ENCODE peak calls at places on chromosomes 2 and 18, in nine cellular contexts. U, F, J, M, V, B, N, D and S are unnamed samples.

GRCh38 chr2:100274076-100274475 is 48.2 kb downstream of the LONRF2 start:
- DNase-seq in F (no peak), B (no peak), N (no peak), U (no peak), J (no peak), M (no peak), V (no peak), D (peak), S (no peak)

GRCh38 chr2:133266075-133266925 is 302.0 kb downstream of the NCKAP5 start:
- DNase-seq in U (peak), F (peak), B (peak), N (no peak), V (peak), M (no peak), J (peak), D (no peak), S (no peak)

GRCh38 chr18:70636991-70637390 is 348.1 kb downstream of the SOCS6 start:
- DNase-seq in M (no peak), V (no peak), D (no peak), N (no peak), F (no peak), U (no peak), J (no peak), B (no peak), S (no peak)

GRCh38 chr2:108384662-108385393 is 7.1 kb downstream of the SULT1C4 start:
- DNase-seq in U (no peak), B (no peak), M (no peak), N (no peak), J (no peak), D (no peak), F (no peak), V (no peak), S (no peak)

GRCh38 chr2:113818382-113818951 is 62.0 kb upstream of the SLC35F5 start:
- DNase-seq in D (no peak), U (peak), N (no peak), M (no peak), B (peak), V (peak), J (peak), F (peak), S (peak)

GRCh38 chr2:169107645-169108044 is 38.3 kb downstream of the DHRS9 start:
- DNase-seq in F (no peak), N (no peak), B (no peak), J (no peak), U (no peak), D (no peak), M (peak), V (no peak), S (no peak)

GRCh38 chr2:27281855-27282559 is at the start of gene TRIM54:
- DNase-seq in V (peak), J (no peak), U (no peak), B (no peak), N (no peak), M (no peak), D (no peak), F (peak), S (no peak)

GRCh38 chr2:231110551-231110950 is 14.3 kb downstream of the HTR2B start:
- DNase-seq in V (peak), N (no peak), M (no peak), F (no peak), D (no peak), B (peak), J (no peak), U (no peak), S (no peak)

GRCh38 chr2:231791107-231791506 is 4.9 kb downstream of the COPS7B start:
- DNase-seq in J (no peak), V (no peak), U (no peak), D (no peak), B (no peak), F (no peak), N (no peak), M (no peak), S (no peak)

GRCh38 chr2:188085421-188085820 is 206.3 kb upstream of the GULP1 start:
- DNase-seq in D (no peak), N (no peak), J (no peak), F (no peak), B (no peak), U (no peak), M (no peak), V (no peak), S (no peak)

GRCh38 chr2:72719416-72719815 is 106.4 kb downstream of the EXOC6B start:
- DNase-seq in N (no peak), U (no peak), V (peak), M (no peak), F (no peak), J (peak), D (no peak), B (no peak), S (no peak)

GRCh38 chr2:240722796-240723735 is 31.4 kb downstream of the AQP12A start:
- DNase-seq in D (no peak), F (no peak), B (no peak), V (no peak), J (no peak), M (no peak), N (no peak), U (no peak), S (no peak)
- TF ChIP-seq CTCF in D (no peak), F (no peak), B (no peak), V (no peak), J (no peak), M (no peak), N (no peak), U (no peak), S (no peak)

DNA sequence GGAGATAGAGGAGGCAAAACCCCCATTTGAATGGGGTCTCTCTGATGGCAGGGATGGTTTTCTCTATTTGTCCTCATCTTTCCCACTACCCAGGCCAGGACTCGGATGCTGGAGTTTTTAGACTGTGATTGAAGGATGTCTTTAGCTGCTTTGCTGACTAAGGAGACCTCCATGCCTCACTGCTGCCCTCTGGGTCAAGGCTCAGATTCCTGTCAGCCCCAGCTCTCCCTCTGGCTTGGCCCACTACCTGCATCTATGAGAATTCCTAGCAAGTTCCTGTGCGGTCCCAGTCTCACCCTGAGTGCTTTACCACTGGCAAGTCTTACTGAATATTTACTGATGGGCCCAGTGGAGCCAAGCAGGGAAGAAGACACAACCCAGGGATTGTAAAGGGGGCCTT is 184.0 kb downstream of the CELF4 start:
- DNase-seq in N (no peak), M (no peak), D (no peak), B (no peak), U (no peak), V (no peak), J (peak), F (no peak), S (no peak)
- TF ChIP-seq CTCF in N (no peak), M (no peak), D (no peak), B (no peak), U (no peak), V (no peak), J (no peak), F (no peak), S (no peak)

GRCh38 chr2:135768863-135769262 is 27.2 kb downstream of the UBXN4 start:
- DNase-seq in U (no peak), D (no peak), F (no peak), J (no peak), B (no peak), M (no peak), V (no peak), N (no peak), S (no peak)
- TF ChIP-seq CTCF in U (no peak), D (no peak), F (no peak), J (no peak), B (no peak), M (no peak), V (no peak), N (no peak), S (no peak)

DNA sequence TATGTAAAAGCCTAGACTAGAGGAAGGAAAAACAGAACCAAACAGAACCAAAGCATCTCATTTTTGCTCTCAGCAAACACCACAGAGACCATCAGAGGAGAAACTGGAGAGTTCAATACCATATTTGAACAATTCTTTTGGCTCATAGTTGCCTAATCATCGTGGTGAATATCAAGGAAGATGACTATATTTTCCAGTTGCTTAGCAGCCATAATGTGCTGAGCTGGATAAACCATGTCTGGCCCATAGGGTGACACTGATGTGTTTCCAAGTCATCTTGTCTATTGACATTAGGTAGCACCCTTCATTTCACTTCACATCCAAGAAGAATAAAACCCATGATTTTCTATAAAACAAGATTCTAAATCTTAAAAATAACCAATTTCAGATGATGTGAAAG is 5.9 kb upstream of the XRCC5 start:
- DNase-seq in D (no peak), B (no peak), M (no peak), V (no peak), J (no peak), N (no peak), F (no peak), U (no peak), S (no peak)
- TF ChIP-seq CTCF in D (no peak), B (no peak), M (no peak), V (no peak), J (no peak), N (no peak), F (no peak), U (no peak), S (no peak)

GRCh38 chr2:241391892-241392665 is 36.0 kb downstream of the FARP2 start:
- DNase-seq in J (peak), B (peak), U (peak), V (peak), N (no peak), F (no peak), D (peak), M (no peak), S (no peak)
- TF ChIP-seq CTCF in J (no peak), B (peak), U (no peak), V (peak), N (peak), F (peak), D (no peak), M (peak), S (no peak)

GRCh38 chr2:125471963-125472362 is 1184.0 kb upstream of the GYPC start:
- DNase-seq in F (no peak), N (no peak), B (peak), V (peak), J (peak), D (peak), M (no peak), U (peak), S (no peak)
- TF ChIP-seq CTCF in F (no peak), N (no peak), B (peak), V (peak), J (peak), D (peak), M (no peak), U (no peak), S (no peak)

GRCh38 chr2:196066794-196067382 is 1.7 kb downstream of the DNAH7 start:
- DNase-seq in M (no peak), B (peak), U (no peak), N (no peak), J (no peak), F (no peak), V (peak), D (peak), S (no peak)

GRCh38 chr2:196063773-196064172 is 4.9 kb downstream of the DNAH7 start:
- DNase-seq in B (no peak), U (no peak), N (no peak), F (no peak), V (no peak), D (no peak), M (no peak), J (no peak), S (no peak)

GRCh38 chr2:196073521-196073920 is 4.9 kb upstream of the DNAH7 start:
- DNase-seq in D (no peak), V (no peak), J (no peak), U (peak), M (no peak), B (no peak), N (no peak), F (no peak), S (no peak)

GRCh38 chr2:196068271-196069209 is at the start of gene DNAH7:
- DNase-seq in U (peak), J (peak), M (peak), F (peak), N (peak), V (peak), D (peak), B (peak), S (peak)
- TF ChIP-seq CTCF in U (peak), J (peak), M (peak), F (peak), N (peak), V (peak), D (peak), B (peak), S (no peak)

DNA sequence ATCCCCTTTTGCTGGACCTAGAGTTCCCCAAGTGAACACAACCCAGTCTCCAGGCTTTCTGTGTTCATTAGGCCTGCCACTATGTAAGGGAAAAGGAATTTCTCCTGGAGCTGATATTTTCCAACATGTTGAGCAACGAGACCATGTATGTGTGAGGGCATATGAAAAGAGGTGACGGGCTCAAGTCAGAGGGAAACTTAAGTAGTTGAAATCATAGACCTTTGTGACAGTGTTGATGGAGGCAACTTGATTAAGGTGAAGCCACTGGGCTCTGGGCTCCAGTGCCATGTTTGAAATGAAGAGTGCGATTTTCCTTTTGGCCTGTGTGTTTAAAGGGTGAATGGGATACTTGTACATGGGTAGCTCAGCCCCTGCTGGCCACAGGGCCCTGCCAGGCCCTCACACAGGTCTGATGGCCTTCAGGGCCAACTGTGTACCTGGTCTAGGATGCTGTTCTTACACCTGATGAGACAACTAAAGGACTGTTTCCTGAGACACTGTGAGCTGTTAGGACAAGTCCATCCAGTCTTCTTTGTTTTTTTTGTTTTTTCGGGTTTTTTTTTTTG is 27.1 kb downstream of the FOSL2 start:
- DNase-seq in M (no peak), D (no peak), U (no peak), F (no peak), V (no peak), J (no peak), B (no peak), N (peak), S (no peak)
- TF ChIP-seq CTCF in M (no peak), D (no peak), U (no peak), F (no peak), V (no peak), J (no peak), B (no peak), N (no peak), S (no peak)

DNA sequence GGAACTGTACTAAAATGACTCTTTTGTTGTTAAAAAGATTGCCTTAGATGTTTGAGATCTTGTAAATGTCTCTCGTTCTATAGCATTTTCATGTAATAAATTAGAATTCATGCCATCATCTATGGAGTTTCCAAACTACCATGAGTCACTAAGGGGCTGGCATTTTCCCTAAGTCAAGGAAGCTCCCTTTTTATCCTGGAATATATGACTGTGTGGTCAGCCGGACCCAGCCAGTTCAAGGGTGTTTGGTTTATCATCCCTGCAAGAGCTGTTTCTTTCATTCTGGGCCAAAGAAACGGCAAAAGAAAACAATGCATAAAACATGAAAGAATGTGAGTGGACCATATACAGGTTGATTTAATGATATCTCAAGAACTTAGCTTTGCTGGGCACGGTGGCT is 3.9 kb downstream of the CXCR2 start:
- DNase-seq in U (no peak), J (no peak), N (no peak), V (no peak), F (no peak), D (no peak), B (no peak), M (no peak), S (no peak)
- TF ChIP-seq CTCF in U (no peak), J (no peak), N (no peak), V (no peak), F (no peak), D (no peak), B (no peak), M (no peak), S (no peak)

GRCh38 chr2:156400704-156401678 is 35.2 kb upstream of the GPD2 start:
- DNase-seq in D (peak), J (peak), F (peak), M (peak), U (peak), N (peak), B (peak), V (peak), S (peak)

GRCh38 chr2:156399224-156399949 is 36.8 kb upstream of the GPD2 start:
- DNase-seq in V (no peak), M (no peak), J (peak), U (peak), F (no peak), B (peak), D (no peak), N (no peak), S (no peak)

GRCh38 chr2:156398176-156398575 is 38.0 kb upstream of the GPD2 start:
- DNase-seq in M (no peak), N (no peak), U (no peak), V (no peak), B (no peak), J (no peak), D (no peak), F (no peak), S (no peak)

GRCh38 chr2:156399950-156400703 is 36.1 kb upstream of the GPD2 start:
- DNase-seq in F (peak), N (peak), J (peak), M (peak), U (peak), D (peak), B (peak), V (peak), S (peak)

DNA sequence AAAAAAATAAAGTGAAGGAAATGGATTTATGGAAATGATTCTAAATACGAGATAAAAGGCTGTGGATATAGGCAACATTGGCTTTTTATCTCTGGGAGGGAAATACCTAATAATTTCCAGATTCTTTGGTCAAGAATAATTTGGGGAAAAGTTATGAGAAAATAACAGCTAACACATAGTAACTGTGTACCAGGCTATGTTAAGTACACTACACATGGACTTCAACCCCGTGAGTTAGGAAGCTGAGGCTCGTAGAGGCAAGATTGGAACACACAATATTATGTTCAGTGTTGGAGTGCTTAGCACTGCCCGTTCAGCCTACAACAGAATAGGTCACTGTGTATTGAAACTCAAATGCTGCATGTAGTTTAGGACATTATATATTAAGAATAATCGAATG is 34.3 kb upstream of the GPD2 start:
- DNase-seq in F (no peak), V (no peak), J (no peak), B (no peak), N (no peak), D (no peak), U (peak), M (no peak), S (no peak)
- TF ChIP-seq CTCF in F (no peak), V (no peak), J (no peak), B (no peak), N (no peak), D (no peak), U (no peak), M (no peak), S (no peak)